ENCODE peak calls at places on chromosomes 2 and 18, in four cellular contexts. O is K562, M is H1, J is HepG2. H is an unnamed sample.

GRCh38 chr2:119638891-119639539 is 40.0 kb upstream of the TMEM177 start:
- DNase-seq in O (no peak), M (peak), J (no peak), H (peak)

GRCh38 chr2:106189764-106190468 is 4.2 kb downstream of the UXS1 start:
- DNase-seq in O (no peak), M (no peak), J (no peak), H (no peak)

GRCh38 chr18:6553234-6553900 is 138.7 kb upstream of the L3MBTL4 start:
- DNase-seq in O (no peak), M (no peak), J (no peak), H (no peak)

GRCh38 chr2:148720501-148720998 is 76.0 kb downstream of the EPC2 start:
- DNase-seq in O (no peak), M (no peak), J (no peak), H (peak)

GRCh38 chr2:215361876-215362561 is 50.2 kb downstream of the ATIC start:
- DNase-seq in O (peak), M (no peak), J (no peak), H (no peak)

GRCh38 chr2:74249406-74250122 is 51.1 kb downstream of the MTHFD2 start:
- DNase-seq in O (no peak), M (no peak), J (no peak), H (no peak)

GRCh38 chr2:121243821-121244460 is 41.1 kb downstream of the TFCP2L1 start:
- DNase-seq in O (no peak), M (no peak), J (no peak), H (no peak)

GRCh38 chr2:222364280-222364895 is 60.0 kb upstream of the SGPP2 start:
- DNase-seq in O (no peak), M (no peak), J (no peak), H (no peak)

GRCh38 chr2:8679827-8680731 is 1.8 kb upstream of the ID2 start:
- DNase-seq in O (no peak), M (no peak), J (peak), H (no peak)

GRCh38 chr2:159694500-159695040 is 17.7 kb upstream of the MARCHF7 start:
- DNase-seq in O (no peak), M (no peak), J (no peak), H (no peak)

GRCh38 chr2:113886479-113887383 is 3.2 kb upstream of the ACTR3 start:
- DNase-seq in O (peak), M (no peak), J (peak), H (no peak)

GRCh38 chr2:191800874-191801273 is 46.0 kb downstream of the CAVIN2 start:
- DNase-seq in O (no peak), M (no peak), J (no peak), H (peak)

GRCh38 chr2:156333951-156334495 is 1.5 kb upstream of the NR4A2 start:
- DNase-seq in O (peak), M (peak), J (peak), H (peak)

GRCh38 chr18:48923746-48924580 is 26.8 kb downstream of the SMAD7 start:
- DNase-seq in O (no peak), M (no peak), J (no peak), H (no peak)

GRCh38 chr2:176763111-176763510 is 449.5 kb upstream of the HNRNPA3 start:
- DNase-seq in O (no peak), M (no peak), J (no peak), H (no peak)

GRCh38 chr2:154238252-154238651 is 366.5 kb downstream of the GALNT13 start:
- DNase-seq in O (no peak), M (no peak), J (no peak), H (no peak)

GRCh38 chr2:237486819-237487448 is at the start of gene MLPH:
- DNase-seq in O (no peak), M (peak), J (no peak), H (peak)

GRCh38 chr2:64227603-64228125 is 83.4 kb upstream of the PELI1 start:
- DNase-seq in O (no peak), M (no peak), J (no peak), H (no peak)

GRCh38 chr18:50659091-50660003 is 99.5 kb downstream of the MAPK4 start:
- DNase-seq in O (no peak), M (no peak), J (peak), H (no peak)

GRCh38 chr2:224284134-224284946 is 117.6 kb downstream of the FAM124B start:
- DNase-seq in O (peak), M (no peak), J (peak), H (peak)

GRCh38 chr2:227164745-227165350 is 424 bp downstream of the COL4A3 start:
- DNase-seq in O (no peak), M (no peak), J (no peak), H (peak)

GRCh38 chr18:74116628-74117554 is 30.7 kb downstream of the FBXO15 start:
- DNase-seq in O (no peak), M (no peak), J (peak), H (peak)

GRCh38 chr2:20391951-20392699 is 41.5 kb upstream of the PUM2 start:
- DNase-seq in O (peak), M (no peak), J (peak), H (no peak)

GRCh38 chr2:99490088-99491065 is 560 bp upstream of the REV1 start:
- DNase-seq in O (peak), M (peak), J (peak), H (peak)
- TF ChIP-seq POLR2AphosphoS5 in O (peak), M (no peak), J (no peak), H (no peak)

DNA sequence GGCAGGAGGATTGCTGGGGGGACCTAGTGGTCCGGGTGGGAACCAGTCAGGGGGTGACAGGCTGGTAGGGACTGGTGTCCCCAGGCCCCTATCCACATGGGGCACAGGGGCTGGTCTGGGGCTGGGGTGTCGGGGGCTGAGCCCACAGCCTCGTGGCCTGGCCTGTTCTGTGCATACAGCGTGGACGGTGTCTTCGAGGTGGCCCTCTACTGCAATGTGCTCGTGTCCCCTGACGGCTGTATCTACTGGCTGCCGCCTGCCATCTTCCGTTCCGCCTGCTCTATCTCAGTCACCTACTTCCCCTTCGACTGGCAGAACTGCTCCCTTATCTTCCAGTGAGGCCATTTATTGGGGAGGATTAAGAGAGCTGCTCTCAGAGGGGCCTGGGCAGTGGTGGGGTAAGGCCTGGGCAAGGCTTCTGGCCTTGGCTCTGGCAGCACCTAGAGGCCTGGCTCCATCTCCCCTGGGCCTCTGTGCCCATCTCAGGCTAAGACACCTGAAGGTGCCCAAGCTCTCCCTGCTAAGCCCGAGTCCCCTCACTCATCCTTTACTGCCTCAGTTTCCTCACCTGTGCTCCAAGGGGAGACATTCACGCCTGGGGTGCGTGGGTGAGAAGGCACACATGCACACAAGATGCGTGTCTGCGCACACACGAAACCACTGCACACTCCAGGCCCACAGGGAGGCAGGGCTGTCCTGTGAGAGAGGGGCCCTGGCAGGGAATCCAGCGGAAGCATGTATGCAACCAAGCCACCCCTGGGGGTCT is 1.9 kb downstream of the CHRNG start:
- DNase-seq in O (no peak), M (peak), J (no peak), H (no peak)
- TF ChIP-seq CREB1 in O (no peak), M (no peak), J (no peak), H (no peak)

DNA sequence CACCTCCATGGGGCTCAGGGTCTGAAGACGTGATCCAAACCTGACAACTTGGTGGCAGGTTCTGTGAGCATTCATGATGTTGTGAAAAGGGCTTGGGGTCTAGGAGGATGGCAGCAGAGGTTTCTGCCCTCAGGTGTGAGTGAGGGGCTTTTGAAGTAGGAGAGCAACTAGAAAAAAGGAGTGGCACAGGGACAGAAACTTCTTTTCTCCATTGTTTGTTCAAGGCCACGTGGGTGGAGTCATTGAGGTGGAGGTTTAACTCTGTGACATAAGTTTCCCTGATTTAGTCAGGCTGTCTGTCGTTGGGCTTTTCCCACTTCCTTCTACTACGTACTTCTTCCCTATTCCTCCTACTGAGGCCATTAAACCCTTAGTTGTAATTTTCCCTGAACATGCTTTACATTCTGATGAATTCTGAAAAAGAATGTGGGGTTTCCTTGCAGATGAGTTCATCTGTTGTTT is 13.1 kb downstream of the CFLAR start:
- DNase-seq in O (no peak), M (no peak), J (peak), H (no peak)
- H3K27ac ChIP-seq in O (peak), M (no peak), J (peak), H (no peak)

GRCh38 chr2:181812106-181812745 is 79.3 kb upstream of the ITPRID2 start:
- DNase-seq in O (no peak), M (no peak), J (no peak), H (no peak)
- TF ChIP-seq POLR2AphosphoS5 in O (no peak), M (no peak), J (no peak), H (no peak)

GRCh38 chr2:172460780-172461201 is 33.4 kb downstream of the ITGA6 start:
- DNase-seq in O (no peak), M (no peak), J (no peak), H (no peak)
- TF ChIP-seq CREB1 in O (no peak), M (no peak), J (no peak), H (no peak)

DNA sequence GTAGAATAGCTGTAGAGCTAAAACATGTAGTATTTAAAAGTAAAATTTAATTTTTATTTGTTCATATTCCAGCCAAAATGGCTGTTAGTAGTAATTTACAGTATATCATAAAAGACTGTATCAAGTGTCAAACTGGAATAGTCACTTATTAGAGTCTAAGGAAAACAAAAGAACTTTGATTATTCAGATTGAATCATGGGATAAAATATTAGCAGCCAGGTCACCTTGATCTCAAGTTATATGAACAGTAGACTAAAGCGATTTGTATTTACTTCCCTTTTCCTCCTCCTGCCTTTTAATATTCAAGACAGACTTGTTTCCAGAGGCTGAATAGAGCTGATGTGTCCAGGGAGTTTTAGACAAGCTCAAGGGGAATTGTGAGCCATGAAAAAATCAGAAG is 54.4 kb downstream of the PMAIP1 start:
- DNase-seq in O (no peak), M (no peak), J (no peak), H (no peak)
- H3K27ac ChIP-seq in O (no peak), M (no peak), J (no peak), H (no peak)

GRCh38 chr2:202064206-202064880 is 8.7 kb upstream of the KIAA2012 start:
- DNase-seq in O (no peak), M (no peak), J (no peak), H (peak)
- TF ChIP-seq POLR2AphosphoS5 in O (no peak), M (no peak), J (no peak), H (no peak)

GRCh38 chr18:40473221-40473620 is 1481.8 kb upstream of the PIK3C3 start:
- DNase-seq in O (no peak), M (no peak), J (no peak), H (no peak)
- TF ChIP-seq CREB1 in O (no peak), M (no peak), J (no peak), H (no peak)